ENCODE peak calls at places on chromosomes 12 and 14, in nine cellular contexts. L, V, G, N, S, J, H, B and F are unnamed samples.

GRCh38 chr12:124551268-124552144 is 15.9 kb downstream of the NCOR2 start:
- DNase-seq in G (no peak), H (peak; percentile 79), S (peak; percentile 48), J (no peak), N (peak; percentile 39), V (no peak), L (no peak), B (peak; percentile 72), F (no peak)

GRCh38 chr12:101619868-101620761 is 25.3 kb downstream of the MYBPC1 start:
- DNase-seq in V (no peak), H (no peak), B (no peak), J (no peak), G (no peak), N (peak; percentile 62), L (no peak), S (peak; percentile 67), F (no peak)

GRCh38 chr12:109962388-109962787 is 33.8 kb downstream of the GIT2 start:
- DNase-seq in G (no peak), L (no peak), S (no peak), N (no peak), H (no peak), J (no peak), V (no peak), B (no peak), F (no peak)

GRCh38 chr12:96150442-96150841 is 43.7 kb upstream of the ELK3 start:
- DNase-seq in G (no peak), B (no peak), V (no peak), S (no peak), N (no peak), L (no peak), H (no peak), J (no peak), F (no peak)

GRCh38 chr12:95975491-95975890 is 20.7 kb downstream of the HAL start:
- DNase-seq in J (no peak), V (no peak), B (no peak), H (no peak), S (no peak), G (no peak), N (no peak), L (no peak), F (no peak)

GRCh38 chr12:116784238-116784612 is 46.1 kb downstream of the RNFT2 start:
- DNase-seq in H (no peak), B (peak; percentile 10), N (no peak), V (no peak), L (no peak), J (no peak), S (no peak), G (no peak), F (no peak)

GRCh38 chr12:124365726-124366430 is 71.0 kb downstream of the RFLNA start:
- DNase-seq in S (no peak), B (no peak), V (no peak), J (no peak), G (no peak), L (no peak), N (no peak), H (no peak), F (peak; percentile 60)

GRCh38 chr12:127233016-127233415 is 1034.0 kb upstream of the TMEM132C start:
- DNase-seq in H (no peak), G (no peak), J (no peak), N (no peak), V (no peak), B (no peak), L (no peak), S (no peak), F (no peak)

GRCh38 chr14:64795921-64796320 is 83.8 kb downstream of the SPTB start:
- DNase-seq in N (no peak), L (no peak), V (no peak), J (no peak), B (no peak), S (no peak), H (no peak), G (no peak), F (no peak)

GRCh38 chr12:64461634-64462414 is 9.9 kb downstream of the TBK1 start:
- DNase-seq in H (no peak), V (peak; percentile 89), J (no peak), B (peak; percentile 63), G (no peak), N (no peak), L (no peak), S (no peak), F (peak; percentile 18)

GRCh38 chr12:115489253-115489652 is 788.2 kb downstream of the MED13L start:
- DNase-seq in J (no peak), G (no peak), S (no peak), L (no peak), B (no peak), V (no peak), H (no peak), N (no peak), F (no peak)

GRCh38 chr14:59904184-59904583 is 15.8 kb upstream of the LRRC9 start:
- DNase-seq in H (no peak), L (no peak), S (no peak), V (no peak), G (no peak), N (no peak), J (no peak), B (no peak), F (no peak)

GRCh38 chr12:49885118-49885517 is 18.6 kb downstream of the FAIM2 start:
- DNase-seq in J (no peak), V (no peak), B (no peak), H (no peak), N (no peak), G (no peak), S (no peak), L (no peak), F (no peak)

GRCh38 chr12:122681814-122682213 is 21.3 kb downstream of the HCAR2 start:
- DNase-seq in J (no peak), V (peak; percentile 60), H (no peak), S (no peak), N (no peak), B (no peak), L (no peak), G (no peak), F (no peak)

GRCh38 chr12:83505586-83505985 is 818.9 kb downstream of the TMTC2 start:
- DNase-seq in G (no peak), S (no peak), V (no peak), B (no peak), J (no peak), H (no peak), N (no peak), L (no peak), F (no peak)

GRCh38 chr14:92625213-92625612 is 111.6 kb downstream of the RIN3 start:
- DNase-seq in H (no peak), J (no peak), N (no peak), L (no peak), V (peak; percentile 78), G (no peak), S (no peak), B (peak; percentile 90), F (no peak)

GRCh38 chr12:117587646-117588287 is 226.3 kb upstream of the NOS1 start:
- DNase-seq in G (peak; percentile 53), L (no peak), N (peak; percentile 27), V (no peak), B (peak; percentile 59), H (no peak), S (peak; percentile 66), J (no peak), F (no peak)

GRCh38 chr14:31084385-31084784 is 58.2 kb upstream of the STRN3 start:
- DNase-seq in B (no peak), N (no peak), V (no peak), L (no peak), J (peak; percentile 42), H (no peak), G (no peak), S (no peak), F (no peak)